ENCODE peak calls at places on chromosome 13, in six cellular contexts. N, X, K, O, A and I are unnamed samples.

GRCh38 chr13:21034602-21035190 is 26.7 kb downstream of the LATS2 start:
- DNase-seq in N (peak; percentile 30), X (no peak), A (no peak), O (no peak), K (no peak), I (peak; percentile 63)

GRCh38 chr13:76884571-76885202 is 1.5 kb downstream of the KCTD12 start:
- DNase-seq in O (no peak), N (no peak), X (no peak), K (no peak), A (no peak), I (no peak)

GRCh38 chr13:35771898-35772297 is 295.4 kb upstream of the MAB21L1 start:
- DNase-seq in K (no peak), X (no peak), O (no peak), N (no peak), A (no peak), I (peak; percentile 67)

GRCh38 chr13:97257800-97258799 is 36.0 kb downstream of the MBNL2 start:
- DNase-seq in K (peak; percentile 87), X (peak; percentile 37), A (peak; percentile 65), O (no peak), N (peak; percentile 55), I (peak; percentile 79)

GRCh38 chr13:51906581-51906980 is 44.8 kb downstream of the CCDC70 start:
- DNase-seq in X (no peak), A (no peak), O (no peak), K (peak; percentile 18), N (no peak), I (no peak)

GRCh38 chr13:48890386-48890785 is 85.3 kb upstream of the FNDC3A start:
- DNase-seq in N (no peak), O (no peak), X (no peak), K (no peak), A (no peak), I (no peak)

GRCh38 chr13:49367640-49368431 is 76.0 kb downstream of the CAB39L start:
- DNase-seq in A (no peak), N (no peak), O (no peak), X (no peak), K (no peak), I (peak; percentile 79)

GRCh38 chr13:113157206-113157928 is 1.1 kb upstream of the PROZ start:
- DNase-seq in K (no peak), N (no peak), O (peak; percentile 33), A (no peak), X (no peak), I (no peak)

GRCh38 chr13:44117351-44117750 is 237.6 kb downstream of the LACC1 start:
- DNase-seq in A (no peak), N (no peak), X (no peak), O (no peak), K (no peak), I (peak; percentile 8)

GRCh38 chr13:27141746-27142145 is 29.9 kb downstream of the USP12 start:
- DNase-seq in O (no peak), X (no peak), N (no peak), A (no peak), K (no peak), I (no peak)

GRCh38 chr13:54210397-54211050 is 1181.9 kb downstream of the OLFM4 start:
- DNase-seq in X (no peak), N (no peak), A (no peak), O (no peak), K (no peak), I (no peak)

GRCh38 chr13:40981361-40981760 is 37.8 kb downstream of the ELF1 start:
- DNase-seq in K (no peak), X (no peak), O (no peak), A (no peak), N (no peak), I (no peak)

GRCh38 chr13:33634526-33635111 is 183.3 kb upstream of the RFC3 start:
- DNase-seq in X (no peak), N (no peak), K (no peak), O (no peak), A (no peak), I (peak; percentile 11)

GRCh38 chr13:33637978-33638743 is 179.8 kb upstream of the RFC3 start:
- DNase-seq in X (no peak), N (no peak), A (no peak), K (no peak), O (no peak), I (peak; percentile 30)

GRCh38 chr13:33629610-33630009 is 188.3 kb upstream of the RFC3 start:
- DNase-seq in N (no peak), K (no peak), A (no peak), O (no peak), X (no peak), I (no peak)

GRCh38 chr13:33636955-33637670 is 180.8 kb upstream of the RFC3 start:
- DNase-seq in X (no peak), K (no peak), A (no peak), O (no peak), N (no peak), I (no peak)

DNA sequence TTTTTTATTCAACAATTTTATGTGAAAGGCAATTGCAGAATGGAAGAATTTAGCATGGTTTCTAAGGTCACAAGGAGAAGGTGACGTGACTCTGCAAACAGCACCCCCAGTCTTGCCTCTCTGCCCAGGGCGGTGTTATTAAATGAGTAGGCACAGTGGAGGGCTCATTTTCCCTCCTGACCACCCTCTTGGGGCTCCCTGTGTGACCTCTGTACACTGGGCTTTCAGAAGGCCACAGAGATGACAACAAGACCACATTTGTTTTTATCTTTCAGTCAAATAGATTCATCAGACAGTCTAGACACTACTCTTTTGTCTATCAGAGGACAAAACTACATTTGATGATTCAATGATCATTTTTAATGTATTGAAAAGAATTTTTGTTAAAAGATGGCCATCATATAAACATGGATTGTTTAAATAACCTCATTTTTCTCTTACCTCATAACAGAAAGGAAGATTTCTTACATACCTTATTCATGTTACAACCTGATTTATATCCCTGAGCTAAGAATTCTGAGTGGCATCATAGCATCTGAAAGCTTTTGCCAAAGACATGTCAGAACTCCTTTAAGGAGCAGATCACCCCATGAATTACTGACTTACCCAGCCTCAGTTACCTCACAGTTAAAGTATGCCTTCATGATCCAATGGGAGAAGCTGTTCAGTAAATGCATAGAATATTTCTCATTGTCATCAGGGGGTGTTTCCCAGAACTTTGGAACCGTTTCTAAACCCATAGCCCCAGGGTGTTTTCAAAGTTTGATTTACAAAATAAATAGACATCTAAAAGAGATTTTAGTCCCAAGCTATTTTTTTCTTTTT is 184.0 kb upstream of the RFC3 start:
- DNase-seq in N (no peak), X (no peak), A (no peak), K (peak; percentile 39), O (no peak), I (no peak)
- TF ChIP-seq CREB1 in N (no peak), X (no peak), A (no peak), K (no peak), O (no peak), I (no peak)

GRCh38 chr13:79392882-79393563 is 13.0 kb downstream of the RBM26 start:
- DNase-seq in N (no peak), X (no peak), O (no peak), K (no peak), A (no peak), I (no peak)
- TF ChIP-seq CREB1 in N (no peak), X (no peak), O (no peak), K (no peak), A (no peak), I (no peak)

DNA sequence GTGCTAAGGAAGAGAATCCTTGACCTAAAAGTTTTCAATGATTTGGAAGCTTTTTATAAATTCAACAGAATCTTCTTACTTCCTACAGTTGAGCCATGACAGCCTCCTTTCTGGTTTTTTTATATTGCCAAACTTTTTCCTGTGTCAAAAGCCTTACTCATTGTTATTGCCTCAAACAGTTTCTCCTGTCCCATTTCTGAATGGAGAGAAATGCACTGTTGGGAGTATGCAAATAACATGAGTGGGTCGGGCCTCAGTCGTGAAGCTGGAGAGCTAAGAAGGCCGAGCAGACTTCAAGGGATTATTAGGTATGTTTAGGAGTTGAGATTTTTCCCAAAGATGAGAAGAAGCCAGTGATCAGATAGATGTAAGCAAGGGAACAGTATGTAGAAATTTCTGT is 766.4 kb upstream of the KLHL1 start:
- DNase-seq in K (no peak), O (no peak), X (no peak), N (no peak), A (no peak), I (no peak)
- TF ChIP-seq CREB1 in K (no peak), O (no peak), X (no peak), N (no peak), A (no peak), I (no peak)

GRCh38 chr13:107450931-107451330 is 764.4 kb downstream of the LIG4 start:
- DNase-seq in O (no peak), X (no peak), A (no peak), N (no peak), K (no peak), I (no peak)
- TF ChIP-seq CREB1 in O (no peak), X (no peak), A (no peak), N (no peak), K (no peak), I (no peak)